ENCODE peak calls at places on chromosome 15, in four cellular contexts. One of them, this sample, is unnamed.

GRCh38 chr15:55235637-55236036 is 38.9 kb upstream of the RSL24D1 start:
- DNase-seq in HCT116: no peak
- DNase-seq in endothelial cell of umbilical vein: no peak
- DNase-seq in SK-N-SH: no peak
- DNase-seq in this sample: no peak

GRCh38 chr15:52143862-52144261 is 31.3 kb upstream of the BCL2L10 start:
- DNase-seq in endothelial cell of umbilical vein: no peak
- DNase-seq in HCT116: no peak
- DNase-seq in SK-N-SH: no peak
- DNase-seq in this sample: peak; percentile 98

GRCh38 chr15:44541282-44541958 is 4.5 kb downstream of the EIF3J start:
- DNase-seq in SK-N-SH: no peak
- DNase-seq in endothelial cell of umbilical vein: peak; percentile 74
- DNase-seq in HCT116: no peak
- DNase-seq in this sample: no peak

GRCh38 chr15:63494406-63494805 is 10.0 kb upstream of the USP3 start:
- DNase-seq in SK-N-SH: no peak
- DNase-seq in endothelial cell of umbilical vein: no peak
- DNase-seq in HCT116: no peak
- DNase-seq in this sample: no peak

GRCh38 chr15:35174948-35175347 is 89.9 kb upstream of the NANOGP8 start:
- DNase-seq in HCT116: no peak
- DNase-seq in SK-N-SH: no peak
- DNase-seq in endothelial cell of umbilical vein: no peak
- DNase-seq in this sample: no peak

GRCh38 chr15:81410318-81410753 is 36.3 kb upstream of the TMC3 start:
- DNase-seq in HCT116: peak; percentile 56
- DNase-seq in SK-N-SH: peak; percentile 57
- DNase-seq in endothelial cell of umbilical vein: peak; percentile 74
- DNase-seq in this sample: peak; percentile 99

GRCh38 chr15:67091073-67091965 is 25.9 kb downstream of the SMAD3 start:
- DNase-seq in HCT116: peak; percentile 90
- DNase-seq in endothelial cell of umbilical vein: peak; percentile 99
- DNase-seq in SK-N-SH: peak; percentile 81
- DNase-seq in this sample: peak; percentile 96

GRCh38 chr15:38564557-38565286 is at the start of gene RASGRP1:
- DNase-seq in endothelial cell of umbilical vein: peak; percentile 59
- DNase-seq in HCT116: no peak
- DNase-seq in SK-N-SH: peak; percentile 86
- DNase-seq in this sample: peak; percentile 42

GRCh38 chr15:69021895-69022294 is 7.4 kb downstream of the NOX5 start:
- DNase-seq in SK-N-SH: no peak
- DNase-seq in HCT116: no peak
- DNase-seq in endothelial cell of umbilical vein: no peak
- DNase-seq in this sample: no peak

GRCh38 chr15:77574521-77575202 is 58.0 kb downstream of the LINGO1 start:
- DNase-seq in HCT116: no peak
- DNase-seq in endothelial cell of umbilical vein: no peak
- DNase-seq in SK-N-SH: no peak
- DNase-seq in this sample: no peak

GRCh38 chr15:68028808-68029207 is 25.3 kb upstream of the PIAS1 start:
- DNase-seq in endothelial cell of umbilical vein: no peak
- DNase-seq in HCT116: no peak
- DNase-seq in SK-N-SH: no peak
- DNase-seq in this sample: peak; percentile 62

GRCh38 chr15:83270176-83270575 is 14.3 kb downstream of the BNC1 start:
- DNase-seq in HCT116: no peak
- DNase-seq in endothelial cell of umbilical vein: no peak
- DNase-seq in SK-N-SH: no peak
- DNase-seq in this sample: no peak

GRCh38 chr15:93451265-93451664 is 362.3 kb upstream of the RGMA start:
- DNase-seq in endothelial cell of umbilical vein: no peak
- DNase-seq in SK-N-SH: no peak
- DNase-seq in HCT116: no peak
- DNase-seq in this sample: no peak

GRCh38 chr15:67180035-67180434 is 74.4 kb downstream of the AAGAB start:
- DNase-seq in endothelial cell of umbilical vein: no peak
- DNase-seq in HCT116: no peak
- DNase-seq in SK-N-SH: no peak
- DNase-seq in this sample: no peak

GRCh38 chr15:60788514-60789091 is 309.7 kb upstream of the ICE2 start:
- DNase-seq in endothelial cell of umbilical vein: no peak
- DNase-seq in HCT116: no peak
- DNase-seq in SK-N-SH: no peak
- DNase-seq in this sample: no peak

GRCh38 chr15:24617646-24618045 is 57.9 kb upstream of the NPAP1 start:
- DNase-seq in endothelial cell of umbilical vein: no peak
- DNase-seq in HCT116: no peak
- DNase-seq in SK-N-SH: no peak
- DNase-seq in this sample: no peak

GRCh38 chr15:52193321-52193720 is 2.1 kb upstream of the GNB5 start:
- DNase-seq in endothelial cell of umbilical vein: no peak
- DNase-seq in HCT116: no peak
- DNase-seq in SK-N-SH: no peak
- DNase-seq in this sample: no peak

GRCh38 chr15:62841891-62842559 is 200.5 kb upstream of the TPM1 start:
- DNase-seq in HCT116: no peak
- DNase-seq in endothelial cell of umbilical vein: no peak
- DNase-seq in SK-N-SH: no peak
- DNase-seq in this sample: no peak

GRCh38 chr15:94844188-94844532 is 612.8 kb downstream of the MCTP2 start:
- DNase-seq in HCT116: no peak
- DNase-seq in SK-N-SH: no peak
- DNase-seq in endothelial cell of umbilical vein: no peak
- DNase-seq in this sample: no peak

GRCh38 chr15:63655683-63656372 is 58.6 kb downstream of the FBXL22 start:
- DNase-seq in SK-N-SH: no peak
- DNase-seq in HCT116: no peak
- DNase-seq in endothelial cell of umbilical vein: no peak
- DNase-seq in this sample: no peak

GRCh38 chr15:37907136-37907535 is 27.3 kb upstream of the TMCO5A start:
- DNase-seq in endothelial cell of umbilical vein: no peak
- DNase-seq in SK-N-SH: no peak
- DNase-seq in HCT116: peak; percentile 4
- DNase-seq in this sample: no peak

GRCh38 chr15:57698243-57698642 is 8.3 kb upstream of the POLR2M start:
- DNase-seq in HCT116: no peak
- DNase-seq in SK-N-SH: no peak
- DNase-seq in endothelial cell of umbilical vein: no peak
- DNase-seq in this sample: no peak

GRCh38 chr15:57706405-57707209 is at the start of gene POLR2M:
- DNase-seq in HCT116: peak; percentile 93
- DNase-seq in SK-N-SH: peak; percentile 88
- DNase-seq in endothelial cell of umbilical vein: peak; percentile 99
- DNase-seq in this sample: peak; percentile 94

GRCh38 chr15:57705746-57706404 is 639 bp upstream of the POLR2M start:
- DNase-seq in endothelial cell of umbilical vein: no peak
- DNase-seq in SK-N-SH: no peak
- DNase-seq in HCT116: no peak
- DNase-seq in this sample: no peak

GRCh38 chr15:57708047-57708446 is 1.5 kb downstream of the POLR2M start:
- DNase-seq in HCT116: no peak
- DNase-seq in endothelial cell of umbilical vein: peak; percentile 74
- DNase-seq in SK-N-SH: no peak
- DNase-seq in this sample: no peak

DNA sequence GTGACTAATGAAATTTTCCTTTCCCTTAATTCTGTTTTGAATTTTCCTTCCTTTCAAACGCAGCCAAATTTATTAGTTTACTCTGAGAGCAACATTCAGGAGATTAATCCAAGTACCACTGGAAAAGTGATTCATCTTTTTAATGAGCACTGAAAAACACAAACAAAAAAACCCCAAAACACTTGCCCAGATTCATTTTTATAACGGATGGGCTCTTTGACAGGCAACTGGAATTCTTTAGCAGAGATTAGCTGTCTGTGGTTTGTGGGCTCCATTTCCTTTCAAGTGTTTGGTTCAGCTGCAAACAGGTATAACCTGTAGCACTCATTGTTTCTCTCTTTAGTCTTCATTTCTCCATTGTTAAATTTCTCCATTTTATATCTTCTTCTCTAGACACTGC is 3.1 kb upstream of the POLR2M start:
- DNase-seq in endothelial cell of umbilical vein: peak; percentile 24
- DNase-seq in SK-N-SH: no peak
- DNase-seq in HCT116: no peak
- DNase-seq in this sample: no peak
- TF ChIP-seq MAX in endothelial cell of umbilical vein: no peak
- TF ChIP-seq MAX in SK-N-SH: no peak
- TF ChIP-seq MAX in HCT116: no peak
- TF ChIP-seq MAX in this sample: no peak

GRCh38 chr15:45715528-45715927 is 80.7 kb downstream of the SQOR start:
- DNase-seq in SK-N-SH: no peak
- DNase-seq in endothelial cell of umbilical vein: peak; percentile 25
- DNase-seq in HCT116: no peak
- DNase-seq in this sample: peak; percentile 36
- TF ChIP-seq MAX in SK-N-SH: no peak
- TF ChIP-seq MAX in endothelial cell of umbilical vein: no peak
- TF ChIP-seq MAX in HCT116: no peak
- TF ChIP-seq MAX in this sample: no peak

GRCh38 chr15:48590704-48591103 is 54.8 kb downstream of the FBN1 start:
- DNase-seq in HCT116: no peak
- DNase-seq in endothelial cell of umbilical vein: peak; percentile 90
- DNase-seq in SK-N-SH: no peak
- DNase-seq in this sample: no peak
- TF ChIP-seq MAX in HCT116: no peak
- TF ChIP-seq MAX in endothelial cell of umbilical vein: no peak
- TF ChIP-seq MAX in SK-N-SH: no peak
- TF ChIP-seq MAX in this sample: no peak

GRCh38 chr15:42151012-42151615 is 5.3 kb downstream of the PLA2G4F start:
- DNase-seq in SK-N-SH: no peak
- DNase-seq in endothelial cell of umbilical vein: no peak
- DNase-seq in HCT116: no peak
- DNase-seq in this sample: no peak
- TF ChIP-seq MAX in SK-N-SH: no peak
- TF ChIP-seq MAX in endothelial cell of umbilical vein: no peak
- TF ChIP-seq MAX in HCT116: no peak
- TF ChIP-seq MAX in this sample: no peak

GRCh38 chr15:73021139-73021621 is 31.1 kb upstream of the NEO1 start:
- DNase-seq in SK-N-SH: no peak
- DNase-seq in endothelial cell of umbilical vein: no peak
- DNase-seq in HCT116: no peak
- DNase-seq in this sample: no peak

GRCh38 chr15:73017987-73018386 is 34.3 kb upstream of the NEO1 start:
- DNase-seq in HCT116: no peak
- DNase-seq in endothelial cell of umbilical vein: no peak
- DNase-seq in SK-N-SH: no peak
- DNase-seq in this sample: no peak

GRCh38 chr15:73019733-73020132 is 32.5 kb upstream of the NEO1 start:
- DNase-seq in SK-N-SH: no peak
- DNase-seq in endothelial cell of umbilical vein: no peak
- DNase-seq in HCT116: no peak
- DNase-seq in this sample: no peak

GRCh38 chr15:73024161-73024560 is 28.1 kb upstream of the NEO1 start:
- DNase-seq in SK-N-SH: no peak
- DNase-seq in endothelial cell of umbilical vein: no peak
- DNase-seq in HCT116: no peak
- DNase-seq in this sample: no peak

GRCh38 chr15:73022156-73022555 is 30.1 kb upstream of the NEO1 start:
- DNase-seq in HCT116: no peak
- DNase-seq in endothelial cell of umbilical vein: no peak
- DNase-seq in SK-N-SH: no peak
- DNase-seq in this sample: no peak
- TF ChIP-seq MAX in HCT116: no peak
- TF ChIP-seq MAX in endothelial cell of umbilical vein: no peak
- TF ChIP-seq MAX in SK-N-SH: no peak
- TF ChIP-seq MAX in this sample: no peak

GRCh38 chr15:49675051-49675450 is 54.2 kb downstream of the DTWD1 start:
- DNase-seq in SK-N-SH: no peak
- DNase-seq in endothelial cell of umbilical vein: peak; percentile 5
- DNase-seq in HCT116: no peak
- DNase-seq in this sample: no peak

GRCh38 chr15:49674370-49674769 is 53.5 kb downstream of the DTWD1 start:
- DNase-seq in endothelial cell of umbilical vein: no peak
- DNase-seq in SK-N-SH: no peak
- DNase-seq in HCT116: no peak
- DNase-seq in this sample: no peak

GRCh38 chr15:49673861-49674260 is 53.0 kb downstream of the DTWD1 start:
- DNase-seq in HCT116: no peak
- DNase-seq in endothelial cell of umbilical vein: no peak
- DNase-seq in SK-N-SH: no peak
- DNase-seq in this sample: no peak

GRCh38 chr15:49664706-49665105 is 43.9 kb downstream of the DTWD1 start:
- DNase-seq in endothelial cell of umbilical vein: no peak
- DNase-seq in HCT116: no peak
- DNase-seq in SK-N-SH: no peak
- DNase-seq in this sample: no peak

GRCh38 chr15:49669288-49669687 is 48.4 kb downstream of the DTWD1 start:
- DNase-seq in SK-N-SH: no peak
- DNase-seq in endothelial cell of umbilical vein: no peak
- DNase-seq in HCT116: no peak
- DNase-seq in this sample: no peak
- TF ChIP-seq MAX in SK-N-SH: no peak
- TF ChIP-seq MAX in endothelial cell of umbilical vein: no peak
- TF ChIP-seq MAX in HCT116: no peak
- TF ChIP-seq MAX in this sample: no peak

GRCh38 chr15:85071061-85071460 is 89.4 kb downstream of the PDE8A start:
- DNase-seq in HCT116: no peak
- DNase-seq in SK-N-SH: no peak
- DNase-seq in endothelial cell of umbilical vein: no peak
- DNase-seq in this sample: no peak
- TF ChIP-seq MAX in HCT116: no peak
- TF ChIP-seq MAX in SK-N-SH: no peak
- TF ChIP-seq MAX in endothelial cell of umbilical vein: no peak
- TF ChIP-seq MAX in this sample: no peak